ENCODE peak calls at places on chromosomes 2 and 18, in five cellular contexts. P is A549, Q is uterus, L is heart right ventricle, N is tibial artery. T is an unnamed sample.

GRCh38 chr2:172962824-172963223 is 112.8 kb upstream of the MAP3K20 start:
- DNase-seq in N (no peak), Q (no peak), P (no peak), L (no peak), T (no peak)

GRCh38 chr2:55460562-55460961 is 40.9 kb upstream of the CCDC88A start:
- DNase-seq in Q (no peak), P (no peak), L (no peak), N (no peak), T (no peak)

GRCh38 chr2:55772309-55772980 is 78.8 kb upstream of the PNPT1 start:
- DNase-seq in L (no peak), P (no peak), N (no peak), Q (no peak), T (no peak)

GRCh38 chr2:241128266-241128665 is 21.0 kb downstream of the PASK start:
- DNase-seq in Q (no peak), N (peak; percentile 40), P (no peak), L (no peak), T (no peak)

GRCh38 chr18:73715228-73715670 is 432.4 kb downstream of the FBXO15 start:
- DNase-seq in N (no peak), Q (no peak), P (no peak), L (no peak), T (no peak)

GRCh38 chr2:150339951-150340350 is 147.5 kb downstream of the RND3 start:
- DNase-seq in Q (no peak), P (no peak), N (no peak), L (no peak), T (no peak)

GRCh38 chr2:68756178-68756577 is 21.6 kb downstream of the ARHGAP25 start:
- DNase-seq in L (no peak), Q (no peak), P (no peak), N (no peak), T (no peak)

GRCh38 chr18:42614619-42615293 is 500.7 kb downstream of the RIT2 start:
- DNase-seq in N (no peak), P (no peak), Q (no peak), L (no peak), T (no peak)

GRCh38 chr18:7847988-7848387 is 280.9 kb downstream of the PTPRM start:
- DNase-seq in P (no peak), Q (no peak), N (no peak), L (no peak), T (no peak)

GRCh38 chr2:136645458-136645857 is 119.9 kb upstream of the THSD7B start:
- DNase-seq in P (no peak), L (no peak), N (no peak), Q (no peak), T (no peak)

GRCh38 chr2:193776988-193777387 is 1582.3 kb upstream of the TMEFF2 start:
- DNase-seq in Q (no peak), L (no peak), N (no peak), P (no peak), T (no peak)

GRCh38 chr2:3162442-3163077 is 215.1 kb downstream of the EIPR1 start:
- DNase-seq in L (no peak), N (no peak), P (no peak), Q (no peak), T (no peak)

GRCh38 chr2:200584639-200585038 is 1.2 kb upstream of the AOX1 start:
- DNase-seq in L (no peak), N (no peak), P (no peak), Q (no peak), T (no peak)

GRCh38 chr2:200585340-200585729 is 479 bp upstream of the AOX1 start:
- DNase-seq in L (no peak), Q (no peak), N (no peak), P (no peak), T (no peak)

GRCh38 chr2:200587007-200587616 is 1.3 kb downstream of the AOX1 start:
- DNase-seq in P (no peak), N (no peak), L (no peak), Q (no peak), T (no peak)

GRCh38 chr2:200586644-200586975 is 796 bp downstream of the AOX1 start:
- DNase-seq in L (no peak), P (no peak), Q (no peak), N (no peak), T (no peak)

DNA sequence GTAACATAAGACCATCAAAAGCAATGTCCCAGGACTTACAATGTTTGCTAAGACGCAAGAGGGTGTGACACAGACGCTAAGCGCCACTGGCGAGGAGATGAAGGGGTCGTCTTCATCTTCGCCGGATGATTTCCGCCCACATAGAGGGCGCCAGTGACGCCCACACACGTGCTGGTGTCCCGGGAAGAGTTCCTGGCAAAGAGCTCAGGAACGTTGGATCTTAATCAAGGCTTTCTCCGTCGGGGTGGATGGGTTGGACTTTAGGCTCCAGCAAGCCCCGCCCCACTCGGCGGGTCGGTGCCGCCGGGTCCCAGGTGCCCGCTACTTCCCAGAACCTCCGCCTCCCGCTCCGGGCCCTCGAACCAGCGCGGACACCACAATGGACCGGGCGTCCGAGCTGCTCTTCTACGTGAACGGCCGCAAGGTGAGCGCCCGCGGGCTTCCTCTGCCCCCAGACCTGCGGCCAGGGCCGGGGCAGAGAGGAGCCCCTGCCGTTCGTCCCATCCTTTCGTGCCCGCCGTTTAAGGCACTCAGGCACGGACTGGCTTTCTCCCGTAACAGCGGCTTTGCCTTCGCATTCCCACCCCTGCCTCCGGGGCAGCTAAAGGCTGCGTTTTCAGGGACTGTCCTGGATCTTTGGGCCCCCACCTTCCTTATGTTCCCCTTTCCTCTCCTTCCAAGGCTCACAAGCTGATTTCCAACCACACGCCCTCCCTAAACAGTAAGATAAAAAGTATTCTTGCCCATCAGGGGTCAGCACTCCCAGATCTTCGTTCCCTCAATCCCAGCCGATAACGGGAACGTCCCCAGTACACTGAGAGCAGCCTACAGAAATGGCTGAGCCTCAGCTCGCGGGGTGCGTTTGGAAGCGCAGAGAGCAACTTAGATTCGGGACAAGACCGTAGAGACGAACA is at the start of gene AOX1:
- DNase-seq in N (peak; percentile 86), P (no peak), L (peak; percentile 46), Q (peak; percentile 74), T (peak; percentile 41)
- TF ChIP-seq CTCF in N (no peak), P (no peak), L (no peak), Q (no peak), T (no peak)

GRCh38 chr2:72095364-72095763 is 52.3 kb downstream of the CYP26B1 start:
- DNase-seq in L (no peak), N (no peak), Q (no peak), P (no peak), T (no peak)

GRCh38 chr2:72094701-72095100 is 53.0 kb downstream of the CYP26B1 start:
- DNase-seq in P (no peak), N (peak; percentile 17), L (no peak), Q (no peak), T (no peak)

GRCh38 chr2:72097276-72097675 is 50.4 kb downstream of the CYP26B1 start:
- DNase-seq in N (peak; percentile 43), P (no peak), L (no peak), Q (no peak), T (no peak)

GRCh38 chr2:72098935-72099334 is 48.7 kb downstream of the CYP26B1 start:
- DNase-seq in Q (no peak), P (no peak), N (peak; percentile 13), L (no peak), T (peak; percentile 9)

DNA sequence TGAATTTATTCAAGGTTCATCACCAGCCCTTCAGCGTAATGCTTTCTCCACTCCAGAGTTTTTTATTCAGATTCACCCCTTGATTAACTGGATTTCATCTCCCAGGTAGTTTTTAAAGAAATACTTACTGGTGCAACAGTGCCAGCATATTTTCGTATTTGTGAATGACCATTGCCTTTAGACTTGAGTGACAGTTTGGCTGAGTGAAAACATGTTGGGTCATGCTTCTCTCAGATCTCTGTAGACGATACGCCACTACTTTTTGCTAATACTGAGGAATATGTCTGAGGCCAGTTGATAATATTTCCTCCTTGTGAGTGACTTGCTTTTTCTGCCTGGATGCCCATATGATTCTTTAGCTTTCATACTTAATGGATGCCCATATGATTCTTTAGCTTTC is 51.5 kb downstream of the CYP26B1 start:
- DNase-seq in P (no peak), L (no peak), Q (no peak), N (no peak), T (no peak)
- H3K9me3 ChIP-seq in P (no peaks in the 10 kb centered on the region), L (no peaks in the 10 kb centered on the region), Q (no peaks in the 10 kb centered on the region), N (no peaks in the 10 kb centered on the region), T (peaks cover 2% of the 10 kb centered on the region)

GRCh38 chr2:164877927-164878326 is 36.3 kb upstream of the COBLL1 start:
- DNase-seq in Q (no peak), L (no peak), P (no peak), N (no peak), T (no peak)

GRCh38 chr2:164877169-164877568 is 35.5 kb upstream of the COBLL1 start:
- DNase-seq in N (no peak), Q (no peak), L (no peak), P (no peak), T (no peak)

GRCh38 chr2:164882276-164882675 is 40.7 kb upstream of the COBLL1 start:
- DNase-seq in P (no peak), N (no peak), Q (no peak), L (no peak), T (no peak)

GRCh38 chr2:164881524-164881923 is 39.9 kb upstream of the COBLL1 start:
- DNase-seq in L (no peak), Q (no peak), N (no peak), P (no peak), T (no peak)

DNA sequence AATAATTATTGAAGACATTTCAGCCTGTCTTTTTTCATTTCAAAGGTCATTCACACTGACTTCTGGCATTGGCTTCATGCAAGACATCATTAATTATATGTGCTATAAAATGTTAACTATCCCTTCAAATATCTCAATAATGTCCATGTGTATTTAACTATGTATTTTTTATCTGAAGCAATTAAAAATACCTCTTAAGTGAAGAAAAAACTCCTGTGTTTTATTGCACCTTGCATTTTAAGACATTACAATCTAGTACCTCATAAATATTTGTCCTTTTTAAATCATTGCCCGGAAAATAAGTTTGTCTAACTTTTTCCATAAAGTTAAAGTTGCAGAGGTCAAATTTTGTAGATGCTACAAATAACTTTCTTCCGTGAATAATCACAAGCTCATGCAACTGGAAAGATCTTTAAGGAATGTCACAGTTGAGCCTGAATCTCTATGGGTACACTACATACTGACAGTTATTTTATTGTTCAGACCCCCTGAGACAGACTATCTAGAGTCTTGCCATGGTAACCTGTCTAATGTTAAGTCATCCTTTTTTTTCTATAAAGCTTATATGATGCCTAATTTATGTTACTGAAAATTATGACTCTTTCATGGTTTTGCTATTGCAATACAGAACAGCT is 38.4 kb upstream of the COBLL1 start:
- DNase-seq in P (no peak), L (no peak), Q (no peak), N (no peak), T (no peak)
- H3K4me3 ChIP-seq in P (no peak overlapping the region), L (no peak overlapping the region), Q (no peak overlapping the region), N (no peak overlapping the region), T (no peak overlapping the region)

DNA sequence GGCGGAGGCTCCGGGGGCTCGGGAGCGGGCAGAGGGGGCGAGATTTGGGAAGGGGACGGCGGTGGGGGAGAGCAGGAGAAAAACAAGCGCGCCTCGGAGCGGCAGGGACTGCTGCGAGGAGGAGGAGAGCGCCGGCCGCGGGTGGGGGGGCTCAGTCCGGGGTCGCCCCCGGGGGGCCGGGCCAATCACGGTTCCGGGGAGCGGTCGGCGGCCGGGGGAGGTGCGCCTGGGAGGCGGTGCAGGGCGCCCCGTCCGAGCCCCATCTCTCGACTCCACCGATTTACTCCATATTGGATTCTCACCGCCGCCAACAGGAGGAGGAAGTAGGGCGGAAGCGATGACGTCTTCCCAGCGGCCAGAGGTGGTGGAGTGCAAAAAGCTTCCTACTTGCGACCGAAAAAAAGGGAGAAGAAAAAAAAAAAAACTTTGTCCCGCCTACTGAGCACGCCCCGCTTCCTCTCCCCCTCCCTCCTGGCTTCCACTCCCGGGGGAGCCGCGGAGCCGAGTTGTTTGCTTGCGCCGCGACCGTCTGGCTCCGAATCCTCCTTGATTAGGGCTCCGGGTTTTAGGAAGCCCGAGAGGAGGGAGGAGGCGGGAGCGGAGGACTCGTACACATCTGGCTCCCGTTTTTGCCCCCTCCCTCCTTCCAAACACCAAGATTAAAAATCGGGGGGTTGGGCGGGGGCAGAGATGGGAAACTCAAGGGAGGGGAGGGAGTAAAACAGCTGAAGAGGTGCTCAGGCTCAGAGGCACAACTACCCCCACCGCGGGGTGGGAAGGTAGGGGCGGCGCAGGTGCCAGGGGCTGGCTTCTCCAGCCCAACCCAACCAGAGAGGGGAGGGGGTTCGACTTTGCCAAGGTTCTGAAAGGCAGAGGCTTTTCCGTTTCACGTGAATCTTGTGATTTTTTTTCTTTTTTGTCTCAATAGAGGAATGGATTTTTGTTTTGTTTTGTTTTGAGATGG is at the start of gene SPRED2:
- DNase-seq in N (peak; percentile 97), P (peak; percentile 81), Q (peak; percentile 93), L (peak; percentile 94), T (peak; percentile 93)
- TF ChIP-seq CTCF in N (peak; percentile 21), P (peak; percentile 9), Q (peak; percentile 44), L (peak; percentile 13), T (no peak)